ENCODE peak calls at places on chromosomes 4 and X, in ten cellular contexts. S, F, E, B, U, H, Y, T, K and O are unnamed samples.

GRCh38 chr4:40189997-40190396 is 6.8 kb upstream of the RHOH start:
- DNase-seq in S (no peak), F (no peak), E (no peak), B (no peak), U (peak; percentile 78), H (peak; percentile 63), Y (no peak), T (no peak), K (no peak), O (no peak)

GRCh38 chr4:76803522-76803921 is 94.4 kb downstream of the SOWAHB start:
- DNase-seq in S (peak; percentile 51), F (peak; percentile 83), E (peak; percentile 76), B (no peak), U (no peak), H (no peak), Y (peak; percentile 78), T (peak; percentile 69), K (peak; percentile 97), O (no peak)

GRCh38 chr4:86744570-86744969 is 104.6 kb downstream of the SLC10A6 start:
- DNase-seq in S (no peak), F (no peak), E (no peak), B (no peak), U (no peak), H (no peak), Y (no peak), T (no peak), K (no peak), O (no peak)

GRCh38 chr4:3243066-3243775 is 5.7 kb upstream of the MSANTD1 start:
- DNase-seq in S (no peak), F (no peak), E (no peak), B (no peak), U (no peak), H (no peak), Y (no peak), T (no peak), K (no peak), O (no peak)

GRCh38 chr4:80362578-80363181 is 27.1 kb downstream of the CFAP299 start:
- DNase-seq in S (peak; percentile 89), F (peak; percentile 59), E (peak; percentile 55), B (peak; percentile 75), U (no peak), H (peak; percentile 18), Y (peak; percentile 5), T (no peak), K (peak; percentile 45), O (peak; percentile 55)

GRCh38 chrX:130264573-130264972 is 4.1 kb downstream of the ZNF280C start:
- DNase-seq in S (no peak), F (peak; percentile 2), E (peak; percentile 10), B (no peak), U (no peak), H (no peak), Y (no peak), T (no peak), K (no peak), O (no peak)

GRCh38 chr4:23373269-23373668 is 516.6 kb downstream of the PPARGC1A start:
- DNase-seq in S (peak; percentile 71), F (peak; percentile 70), E (peak; percentile 63), B (no peak), U (peak; percentile 79), H (peak; percentile 42), Y (no peak), T (no peak), K (no peak), O (no peak)

GRCh38 chr4:27861381-27861787 is 1000.7 kb downstream of the STIM2 start:
- DNase-seq in S (peak; percentile 81), F (peak; percentile 49), E (peak; percentile 33), B (no peak), U (peak; percentile 48), H (peak; percentile 36), Y (peak; percentile 51), T (no peak), K (peak; percentile 1), O (peak; percentile 31)

GRCh38 chr4:139085141-139085540 is 69.6 kb downstream of the NOCT start:
- DNase-seq in S (no peak), F (peak; percentile 35), E (peak; percentile 42), B (no peak), U (no peak), H (no peak), Y (no peak), T (no peak), K (peak; percentile 20), O (no peak)

GRCh38 chr4:118941799-118942198 is 53.1 kb downstream of the SYNPO2 start:
- DNase-seq in S (no peak), F (peak; percentile 41), E (peak; percentile 32), B (no peak), U (no peak), H (no peak), Y (no peak), T (no peak), K (no peak), O (no peak)

DNA sequence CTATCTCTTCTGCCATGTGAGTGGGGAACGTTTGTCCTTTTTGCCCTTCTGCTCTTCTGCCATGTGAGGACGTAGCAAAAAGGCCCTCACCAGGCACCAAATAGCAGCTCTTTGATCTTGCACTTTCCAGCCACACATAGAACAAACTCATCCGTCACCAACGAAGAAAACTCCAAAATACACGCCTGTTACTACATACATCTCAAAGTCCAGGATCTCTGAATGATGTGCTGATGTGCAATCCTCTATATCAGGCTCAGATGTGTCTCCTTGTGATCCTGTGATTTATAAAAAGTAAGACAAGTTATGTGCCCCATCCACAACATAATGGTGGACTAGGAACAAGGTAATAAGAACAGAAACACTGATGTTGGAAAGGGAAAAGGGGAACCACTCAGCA is 9.8 kb upstream of the TAB3 start:
- DNase-seq in S (no peak), F (no peak), E (no peak), B (no peak), U (no peak), H (no peak), Y (no peak), T (no peak), K (no peak), O (no peak)
- TF ChIP-seq CTCF in S (no peak), F (no peak), E (no peak), B (no peak), U (no peak), H (no peak), Y (no peak), T (no peak), K (no peak), O (no peak)

DNA sequence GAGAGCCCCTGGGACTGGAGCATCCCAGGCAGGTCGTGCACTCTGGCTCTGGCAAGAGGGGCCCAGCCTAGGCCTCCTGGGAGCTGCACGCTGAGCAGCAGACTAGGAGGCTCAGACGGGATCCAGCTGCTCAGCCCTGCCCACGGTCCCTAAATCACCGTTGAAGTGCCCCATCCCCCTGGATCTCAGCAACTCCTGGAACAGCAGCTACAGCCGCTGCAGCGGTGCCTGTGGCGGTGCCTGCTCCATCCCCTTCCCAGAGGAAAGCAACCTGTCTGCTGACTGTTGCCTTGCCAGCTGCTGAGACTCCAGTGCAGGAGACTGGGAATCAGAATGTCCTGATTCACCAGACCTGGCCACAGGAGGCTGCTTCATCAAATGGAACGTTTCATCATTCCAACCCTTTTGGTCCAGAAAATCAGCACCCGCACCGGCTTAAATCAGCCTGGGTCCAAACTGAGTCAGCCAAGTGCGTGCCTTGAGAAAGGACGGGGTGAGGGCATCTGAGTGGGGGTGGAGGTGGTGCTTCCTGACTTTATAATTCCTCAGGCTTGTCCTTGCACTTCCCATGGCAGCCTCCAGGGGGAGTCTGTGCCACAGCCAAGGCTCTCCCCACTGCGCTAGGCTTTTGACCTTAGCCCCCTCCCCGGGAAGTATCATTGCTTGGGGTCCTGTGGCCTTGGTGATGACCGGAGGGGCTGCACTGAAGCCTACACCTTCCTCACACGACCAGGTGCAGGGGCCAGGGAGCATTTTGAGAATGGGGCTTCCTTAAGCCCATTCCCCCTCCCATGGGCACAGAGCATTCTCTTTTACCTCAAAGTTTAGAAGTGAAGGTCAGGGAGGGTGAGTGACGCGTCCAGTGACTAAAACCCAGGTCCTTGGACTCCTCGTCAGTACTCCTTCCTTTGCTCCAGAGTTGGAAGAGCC is 6.5 kb downstream of the ZNF185 start:
- DNase-seq in S (peak; percentile 86), F (peak; percentile 57), E (peak; percentile 58), B (peak; percentile 66), U (peak; percentile 45), H (peak; percentile 70), Y (peak; percentile 13), T (peak; percentile 11), K (peak; percentile 65), O (peak; percentile 70)
- TF ChIP-seq CTCF in S (peak; percentile 77), F (peak; percentile 80), E (peak; percentile 85), B (peak; percentile 81), U (peak; percentile 38), H (peak; percentile 62), Y (peak; percentile 80), T (peak; percentile 84), K (peak; percentile 72), O (peak; percentile 65)

DNA sequence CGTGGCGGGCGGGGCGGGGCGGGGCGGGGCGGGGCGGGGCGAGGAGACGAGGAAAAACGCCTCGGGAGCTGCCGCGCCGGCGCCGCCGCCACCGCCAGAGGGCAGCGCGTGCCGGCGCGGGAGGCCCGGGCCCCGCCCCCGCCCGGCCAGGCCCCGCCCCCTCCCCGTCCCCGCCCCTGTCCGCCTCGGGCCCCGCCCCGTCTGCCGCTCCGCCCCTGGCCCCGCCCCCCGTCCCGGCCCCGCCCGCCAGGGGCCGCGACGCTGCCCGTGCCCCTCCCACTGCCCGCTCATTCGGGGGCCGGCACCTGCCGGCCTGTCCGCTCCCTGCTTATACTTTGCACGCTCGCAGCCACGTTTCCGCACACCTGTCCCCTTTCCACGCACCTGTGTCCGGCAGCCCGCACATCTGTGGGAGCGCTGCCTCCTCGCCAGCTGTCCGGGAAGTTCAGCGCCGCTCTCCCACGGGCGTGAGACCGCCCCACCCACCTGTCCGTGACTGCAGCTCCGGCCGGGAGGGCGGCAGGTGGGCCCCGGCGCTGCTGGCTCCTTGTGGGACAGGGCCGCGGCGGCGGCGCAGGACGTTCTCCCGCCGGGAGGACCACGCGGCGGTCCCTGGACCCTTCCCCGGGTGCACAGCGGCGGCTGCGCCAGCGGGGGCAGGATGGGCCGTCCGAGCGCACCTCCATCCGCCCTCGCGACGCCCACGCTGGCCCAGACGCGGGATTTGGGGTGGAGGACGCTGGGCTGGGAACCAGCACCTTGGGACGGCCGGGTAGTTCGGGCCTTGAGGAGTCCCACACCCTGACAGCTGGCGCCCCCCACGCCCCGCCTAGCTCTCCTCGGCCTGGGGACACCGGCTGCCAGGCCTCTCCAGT is 1.5 kb upstream of the FGFRL1 start:
- DNase-seq in S (peak; percentile 89), F (peak; percentile 56), E (peak; percentile 66), B (peak; percentile 75), U (peak; percentile 79), H (peak; percentile 84), Y (no peak), T (no peak), K (peak; percentile 44), O (peak; percentile 80)
- TF ChIP-seq CTCF in S (peak; percentile 50), F (peak; percentile 6), E (no peak), B (peak; percentile 56), U (no peak), H (peak; percentile 11), Y (no peak), T (peak; percentile 10), K (peak; percentile 13), O (peak; percentile 16)

DNA sequence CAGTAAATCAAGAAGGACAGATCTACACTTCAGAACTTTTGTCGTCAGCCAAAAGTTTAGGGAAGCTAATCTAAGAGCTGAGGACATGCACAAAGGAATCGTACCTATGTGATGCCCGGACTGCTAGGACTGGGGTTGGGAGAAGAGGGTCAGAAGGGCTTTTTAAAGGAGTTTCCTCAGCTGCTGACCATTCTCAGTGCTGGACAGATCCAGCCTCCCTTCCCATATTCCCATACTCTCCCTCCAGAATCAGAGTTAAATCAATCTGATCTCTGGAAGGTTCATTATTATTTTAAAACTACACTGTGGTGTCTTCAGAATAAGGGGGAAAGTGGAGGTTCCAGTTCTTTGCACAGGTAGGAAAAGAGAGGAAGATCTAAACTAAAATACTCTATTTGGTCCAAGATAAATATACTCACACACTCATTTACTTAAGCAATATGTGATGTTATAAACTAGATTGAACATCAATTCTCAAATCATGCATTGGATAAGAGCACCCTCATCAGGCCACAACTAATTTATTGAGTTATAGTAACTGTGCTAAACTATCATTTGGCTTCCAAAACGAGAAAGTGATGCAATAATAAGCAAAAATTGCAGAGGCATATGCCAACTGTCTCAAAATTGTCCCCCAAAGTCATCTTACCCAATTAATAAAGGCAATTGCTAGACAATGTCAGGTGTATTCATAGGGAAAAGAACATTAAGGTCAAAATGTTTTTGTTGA is 124.7 kb downstream of the HNRNPD start:
- DNase-seq in S (no peak), F (no peak), E (no peak), B (no peak), U (no peak), H (no peak), Y (no peak), T (no peak), K (no peak), O (no peak)
- TF ChIP-seq CTCF in S (no peak), F (no peak), E (no peak), B (no peak), U (no peak), H (no peak), Y (no peak), T (no peak), K (no peak), O (no peak)